ENCODE peak calls at places on chromosomes 1 and 21, in four cellular contexts. One of them, this sample, is unnamed.

GRCh38 chr21:36454079-36454478 is 25.8 kb downstream of the CLDN14 start:
- DNase-seq in fibroblast of lung: no peak
- DNase-seq in IMR-90: no peak
- DNase-seq in GM12878: no peak
- DNase-seq in this sample: no peak

GRCh38 chr1:151947140-151947539 is 37.8 kb upstream of the THEM4 start:
- DNase-seq in fibroblast of lung: no peak
- DNase-seq in IMR-90: no peak
- DNase-seq in GM12878: no peak
- DNase-seq in this sample: no peak

GRCh38 chr1:40389234-40389815 is 15.8 kb downstream of the SMAP2 start:
- DNase-seq in fibroblast of lung: no peak
- DNase-seq in IMR-90: no peak
- DNase-seq in GM12878: no peak
- DNase-seq in this sample: no peak

GRCh38 chr1:225846331-225847310 is 35.6 kb downstream of the TMEM63A start:
- DNase-seq in fibroblast of lung: no peak
- DNase-seq in IMR-90: no peak
- DNase-seq in GM12878: no peak
- DNase-seq in this sample: no peak

GRCh38 chr1:236051107-236051885 is 13.6 kb downstream of the NID1 start:
- DNase-seq in fibroblast of lung: peak
- DNase-seq in IMR-90: peak
- DNase-seq in GM12878: no peak
- DNase-seq in this sample: no peak

GRCh38 chr1:117173711-117174110 is 37.0 kb downstream of the VTCN1 start:
- DNase-seq in fibroblast of lung: no peak
- DNase-seq in IMR-90: no peak
- DNase-seq in GM12878: no peak
- DNase-seq in this sample: no peak

GRCh38 chr1:66478116-66478515 is 55.8 kb upstream of the SGIP1 start:
- DNase-seq in fibroblast of lung: peak
- DNase-seq in IMR-90: peak
- DNase-seq in GM12878: no peak
- DNase-seq in this sample: no peak

GRCh38 chr1:159008744-159009188 is 941 bp upstream of the IFI16 start:
- DNase-seq in fibroblast of lung: peak
- DNase-seq in IMR-90: peak
- DNase-seq in GM12878: peak
- DNase-seq in this sample: no peak

GRCh38 chr1:10353282-10353681 is 45.6 kb upstream of the PGD start:
- DNase-seq in fibroblast of lung: no peak
- DNase-seq in IMR-90: no peak
- DNase-seq in GM12878: no peak
- DNase-seq in this sample: no peak

GRCh38 chr1:181482001-181482430 is 1.3 kb upstream of the CACNA1E start:
- DNase-seq in fibroblast of lung: no peak
- DNase-seq in IMR-90: no peak
- DNase-seq in GM12878: no peak
- DNase-seq in this sample: no peak

GRCh38 chr21:15781986-15782385 is 52.2 kb downstream of the USP25 start:
- DNase-seq in fibroblast of lung: no peak
- DNase-seq in IMR-90: no peak
- DNase-seq in GM12878: no peak
- DNase-seq in this sample: no peak

GRCh38 chr1:9035226-9035625 is 9.0 kb upstream of the SLC2A7 start:
- DNase-seq in fibroblast of lung: no peak
- DNase-seq in IMR-90: no peak
- DNase-seq in GM12878: no peak
- DNase-seq in this sample: no peak

DNA sequence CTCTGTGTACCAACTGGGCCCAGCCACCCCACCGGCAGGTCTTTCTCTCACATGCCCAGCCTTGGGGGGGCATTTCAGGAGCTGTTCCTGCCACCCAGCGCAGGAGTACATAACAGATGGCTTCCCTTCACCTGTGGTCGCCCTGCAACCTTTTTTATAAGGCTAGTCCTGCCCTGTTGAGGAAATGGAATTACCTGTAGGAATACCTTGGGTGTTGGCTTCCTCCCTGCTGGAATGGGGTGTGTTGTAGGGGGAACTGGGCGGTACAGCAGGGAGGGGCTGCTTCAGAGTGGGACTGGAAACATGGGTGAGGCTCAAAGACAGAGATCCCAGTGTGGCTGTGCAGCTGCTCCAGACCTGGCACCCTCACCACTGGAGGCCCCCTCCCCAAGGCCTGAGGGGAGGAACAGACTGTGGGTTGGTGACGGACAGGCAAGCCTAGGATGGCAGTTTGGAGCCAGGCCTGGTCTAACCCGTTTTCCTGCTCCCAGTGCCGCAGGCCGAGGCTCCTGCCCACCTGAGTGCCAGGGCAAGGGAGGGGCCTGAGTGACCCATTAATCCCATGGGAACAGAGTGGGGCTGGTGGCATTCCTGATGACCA is 4.4 kb downstream of the EFNA3 start:
- DNase-seq in fibroblast of lung: no peak
- DNase-seq in IMR-90: no peak
- DNase-seq in GM12878: no peak
- DNase-seq in this sample: no peak
- H3K4me3 ChIP-seq in fibroblast of lung: no peak
- H3K4me3 ChIP-seq in IMR-90: no peak
- H3K4me3 ChIP-seq in GM12878: no peak
- H3K4me3 ChIP-seq in this sample: no peak

GRCh38 chr1:178660484-178660883 is 64.6 kb upstream of the RALGPS2 start:
- DNase-seq in fibroblast of lung: no peak
- DNase-seq in IMR-90: no peak
- DNase-seq in GM12878: peak
- DNase-seq in this sample: peak

GRCh38 chr1:178664278-178664677 is 60.8 kb upstream of the RALGPS2 start:
- DNase-seq in fibroblast of lung: no peak
- DNase-seq in IMR-90: no peak
- DNase-seq in GM12878: peak
- DNase-seq in this sample: peak

GRCh38 chr1:178665579-178665978 is 59.5 kb upstream of the RALGPS2 start:
- DNase-seq in fibroblast of lung: no peak
- DNase-seq in IMR-90: no peak
- DNase-seq in GM12878: no peak
- DNase-seq in this sample: no peak

DNA sequence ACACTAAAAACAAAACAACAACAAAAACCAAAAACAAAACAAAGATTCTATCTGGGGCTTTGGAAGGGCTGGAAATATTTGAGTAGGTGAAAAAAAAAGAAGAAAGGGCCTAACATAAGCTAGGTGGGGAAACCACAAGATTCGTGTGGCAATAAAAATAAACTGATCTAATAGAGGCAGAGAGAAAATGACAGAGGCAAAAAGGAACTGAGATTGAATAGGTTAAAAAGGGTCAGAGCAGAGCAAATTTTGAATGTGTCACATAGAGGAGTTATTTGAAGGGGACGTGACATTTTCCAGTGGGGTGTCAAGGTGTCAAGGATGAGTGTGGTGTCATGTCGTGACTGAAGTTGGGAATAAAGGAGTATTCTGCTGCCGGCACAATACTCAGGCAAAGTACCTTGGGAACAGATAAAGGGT is 65.2 kb upstream of the RALGPS2 start:
- DNase-seq in fibroblast of lung: no peak
- DNase-seq in IMR-90: no peak
- DNase-seq in GM12878: peak
- DNase-seq in this sample: peak
- H3K9ac ChIP-seq in fibroblast of lung: no peak
- H3K9ac ChIP-seq in IMR-90: no peak
- H3K9ac ChIP-seq in GM12878: no peak
- H3K9ac ChIP-seq in this sample: peak

DNA sequence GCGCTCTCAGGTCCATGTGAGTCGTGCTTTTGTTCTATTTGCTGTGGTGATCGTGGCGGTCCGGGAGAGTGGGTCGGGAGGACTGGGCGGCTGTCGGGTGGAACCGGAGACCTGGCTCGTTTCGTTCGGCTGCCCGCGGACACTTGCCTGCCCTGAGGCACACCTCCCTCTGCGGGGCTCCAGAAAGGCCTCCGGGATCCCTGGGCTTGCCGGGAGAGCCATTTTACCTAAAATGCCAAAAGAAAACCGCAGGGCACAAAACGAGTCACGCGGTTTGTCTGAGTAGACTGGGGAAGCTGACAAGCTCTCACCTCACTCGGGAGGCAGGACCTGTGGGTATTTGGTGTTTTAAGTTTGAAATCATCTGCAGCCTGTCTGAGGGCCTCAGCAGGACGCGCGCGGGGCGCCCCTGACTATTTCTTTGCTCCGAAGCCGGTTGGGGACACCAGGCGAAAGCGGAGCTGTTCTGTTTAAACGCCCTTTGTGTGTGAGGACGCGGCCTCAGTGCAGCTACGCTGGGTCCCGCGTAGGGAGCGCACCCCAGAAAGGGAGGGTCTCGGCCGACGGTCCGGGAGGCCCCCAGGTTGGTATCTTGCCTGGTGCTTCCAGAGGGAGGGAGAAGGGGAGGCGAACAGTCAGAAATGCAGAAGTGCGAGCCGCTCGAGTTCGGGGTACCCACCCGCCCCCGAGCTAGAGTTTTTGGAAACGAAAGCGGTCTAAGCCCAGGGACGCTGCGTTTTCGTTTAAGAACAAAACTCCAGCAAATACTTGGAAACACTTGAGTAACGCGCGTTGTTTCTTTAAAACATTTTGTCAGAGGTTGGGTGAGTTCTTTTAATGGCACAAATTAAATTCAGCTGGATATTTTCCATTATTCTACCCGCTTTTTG is 996 bp downstream of the LHX8 start:
- DNase-seq in fibroblast of lung: peak
- DNase-seq in IMR-90: peak
- DNase-seq in GM12878: no peak
- DNase-seq in this sample: peak
- H3K4me3 ChIP-seq in fibroblast of lung: peak
- H3K4me3 ChIP-seq in IMR-90: peak
- H3K4me3 ChIP-seq in GM12878: no peak
- H3K4me3 ChIP-seq in this sample: peak

GRCh38 chr1:23984417-23985186 is 4.5 kb upstream of the SRSF10 start:
- DNase-seq in fibroblast of lung: peak
- DNase-seq in IMR-90: peak
- DNase-seq in GM12878: no peak
- DNase-seq in this sample: no peak

DNA sequence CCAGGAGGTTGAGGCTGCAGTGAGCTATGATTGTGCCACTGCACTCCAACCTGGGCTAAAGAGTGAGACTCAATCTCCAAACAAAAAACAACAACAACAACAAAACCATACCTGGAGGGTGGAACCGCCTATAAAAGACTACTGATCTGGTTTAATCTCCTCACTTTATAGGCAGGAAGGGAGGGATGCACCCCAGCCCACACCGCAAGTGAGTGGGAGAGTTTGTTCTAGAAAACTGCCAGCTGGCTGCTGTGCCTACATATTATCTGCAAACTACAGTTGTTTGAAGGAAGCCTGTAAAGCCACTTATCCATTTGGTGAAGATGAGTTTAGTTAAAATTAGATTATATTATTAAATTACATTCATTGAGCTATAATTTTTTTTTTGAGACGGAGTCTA is 9.1 kb upstream of the SRSF10 start:
- DNase-seq in fibroblast of lung: no peak
- DNase-seq in IMR-90: no peak
- DNase-seq in GM12878: no peak
- DNase-seq in this sample: no peak
- H3K9ac ChIP-seq in fibroblast of lung: no peak
- H3K9ac ChIP-seq in IMR-90: no peak
- H3K9ac ChIP-seq in GM12878: no peak
- H3K9ac ChIP-seq in this sample: no peak

DNA sequence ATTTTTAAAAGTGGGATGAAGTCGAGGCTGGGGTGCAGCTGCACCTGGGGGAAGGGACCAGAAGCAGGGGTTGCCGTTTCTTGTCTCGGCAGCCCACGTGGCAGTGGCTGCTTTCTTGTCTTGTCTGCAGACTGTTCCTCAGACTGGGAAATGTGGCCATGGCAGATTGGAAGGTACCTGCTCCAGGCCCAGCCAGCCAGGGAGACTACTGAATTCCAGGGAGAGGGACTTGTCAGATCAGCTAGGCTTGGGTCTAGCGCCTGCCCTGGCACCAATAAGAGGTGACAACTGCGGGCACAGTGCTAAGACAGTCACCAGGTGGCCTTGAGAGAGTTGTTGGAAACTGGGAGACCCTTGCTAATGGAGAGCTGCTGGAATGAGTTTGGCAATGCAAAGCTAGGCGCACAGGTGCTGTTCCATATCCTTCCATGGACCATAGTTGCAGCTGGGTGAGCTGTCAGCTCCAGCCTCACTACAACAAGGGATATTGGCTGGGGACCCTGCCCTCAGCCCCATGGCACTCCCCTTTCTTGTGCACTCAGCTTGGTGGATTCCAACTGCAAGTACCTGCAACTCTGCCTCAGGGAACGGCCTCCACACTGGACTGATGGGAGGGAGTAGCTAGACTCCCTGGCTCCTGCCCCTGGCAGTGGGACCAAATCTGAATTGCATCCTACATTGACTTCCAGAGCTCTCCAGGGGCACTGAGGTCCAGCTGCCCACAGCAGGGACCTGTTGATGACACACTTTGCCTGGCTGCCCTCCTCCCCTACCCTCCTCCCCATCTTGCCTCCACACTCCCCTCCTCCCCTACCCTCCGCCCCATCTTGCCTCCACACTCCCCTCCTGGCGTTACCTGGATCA is 9.9 kb upstream of the IL22RA1 start:
- DNase-seq in fibroblast of lung: no peak
- DNase-seq in IMR-90: no peak
- DNase-seq in GM12878: no peak
- DNase-seq in this sample: peak
- H3K4me3 ChIP-seq in fibroblast of lung: no peak
- H3K4me3 ChIP-seq in IMR-90: no peak
- H3K4me3 ChIP-seq in GM12878: no peak
- H3K4me3 ChIP-seq in this sample: no peak

DNA sequence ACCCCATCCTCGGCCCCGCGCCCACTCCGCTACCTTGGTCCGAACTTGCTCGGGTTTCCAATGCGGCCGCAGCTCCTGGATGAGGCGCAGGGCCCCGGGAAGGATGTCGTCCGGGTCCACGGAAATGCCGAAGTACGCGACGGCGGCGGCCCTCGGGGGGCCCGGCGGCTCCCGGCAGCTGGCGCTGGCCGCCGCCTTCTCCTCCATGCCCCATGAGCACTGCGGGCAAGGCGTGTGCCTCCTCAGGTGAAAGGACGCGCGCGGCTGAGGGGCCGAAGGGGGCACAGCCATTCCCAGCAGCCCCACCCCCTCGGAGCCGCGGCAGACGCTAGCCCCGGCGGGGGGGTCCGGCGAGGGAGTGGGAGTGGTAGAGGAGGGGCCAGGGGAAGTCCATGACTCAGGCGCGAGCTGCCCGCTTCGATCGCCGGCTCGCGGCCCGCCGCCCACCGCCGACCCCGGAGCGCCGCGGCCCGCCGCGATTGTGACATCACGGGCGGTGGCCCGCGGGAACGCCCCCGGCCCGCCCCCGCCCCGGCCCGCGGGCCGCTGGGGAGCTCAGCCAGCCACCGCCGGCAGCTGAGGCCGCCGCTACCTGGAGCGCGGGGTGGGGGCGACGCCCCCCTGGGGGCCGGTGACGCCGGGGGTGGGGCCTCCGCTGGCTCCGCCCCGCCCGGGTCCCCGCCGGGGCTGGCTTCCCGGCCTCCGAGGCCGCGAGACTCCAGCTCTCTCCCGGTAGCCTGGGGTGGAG is at the start of gene ETNK2:
- DNase-seq in fibroblast of lung: peak
- DNase-seq in IMR-90: peak
- DNase-seq in GM12878: no peak
- DNase-seq in this sample: no peak
- H3K9ac ChIP-seq in fibroblast of lung: peak
- H3K9ac ChIP-seq in IMR-90: peak
- H3K9ac ChIP-seq in GM12878: no peak
- H3K9ac ChIP-seq in this sample: no peak

GRCh38 chr21:35227774-35228173 is 178.7 kb upstream of the RUNX1 start:
- DNase-seq in fibroblast of lung: no peak
- DNase-seq in IMR-90: no peak
- DNase-seq in GM12878: no peak
- DNase-seq in this sample: peak
- H3K4me3 ChIP-seq in fibroblast of lung: no peak
- H3K4me3 ChIP-seq in IMR-90: no peak
- H3K4me3 ChIP-seq in GM12878: peak
- H3K4me3 ChIP-seq in this sample: peak